ENCODE peak calls at places on chromosomes 4 and X, in four cellular contexts. L, N, Q and P are unnamed samples.

GRCh38 chr4:81664079-81664478 is 192.4 kb upstream of the RASGEF1B start:
- DNase-seq in L (no peak), N (no peak), Q (no peak), P (no peak)

GRCh38 chr4:121519236-121519838 is 138.5 kb upstream of the QRFPR start:
- DNase-seq in L (no peak), N (no peak), Q (no peak), P (no peak)

GRCh38 chr4:128782076-128782715 is 27.3 kb upstream of the JADE1 start:
- DNase-seq in L (peak; percentile 52), N (no peak), Q (peak; percentile 41), P (peak; percentile 18)

GRCh38 chrX:76253432-76253831 is 80.6 kb downstream of the PBDC1 start:
- DNase-seq in L (peak; percentile 66), N (peak; percentile 12), Q (peak; percentile 24), P (peak; percentile 18)

GRCh38 chrX:40153335-40154221 is 55.8 kb upstream of the BCOR start:
- DNase-seq in L (peak; percentile 39), N (no peak), Q (peak; percentile 76), P (no peak)

GRCh38 chr4:66178901-66179300 is 508.6 kb upstream of the EPHA5 start:
- DNase-seq in L (peak; percentile 18), N (no peak), Q (no peak), P (no peak)

GRCh38 chr4:38717604-38718003 is 53.6 kb downstream of the KLF3 start:
- DNase-seq in L (no peak), N (peak; percentile 67), Q (no peak), P (no peak)

GRCh38 chrX:17022205-17022604 is 75.7 kb downstream of the REPS2 start:
- DNase-seq in L (no peak), N (no peak), Q (no peak), P (no peak)

GRCh38 chrX:1582686-1583437 is 8.5 kb upstream of the AKAP17A start:
- DNase-seq in L (peak; percentile 26), N (no peak), Q (no peak), P (peak; percentile 55)

GRCh38 chr4:18754180-18754579 is 732.6 kb upstream of the LCORL start:
- DNase-seq in L (peak; percentile 44), N (no peak), Q (no peak), P (no peak)

GRCh38 chr4:145736241-145736831 is 56.4 kb downstream of the C4orf51 start:
- DNase-seq in L (no peak), N (peak; percentile 72), Q (no peak), P (no peak)

GRCh38 chr4:174217273-174218126 is 66.0 kb downstream of the FBXO8 start:
- DNase-seq in L (peak; percentile 33), N (no peak), Q (peak; percentile 85), P (no peak)

GRCh38 chr4:7427326-7428260 is 7.1 kb downstream of the PSAPL1 start:
- DNase-seq in L (no peak), N (no peak), Q (peak; percentile 17), P (no peak)

GRCh38 chr4:122665148-122665547 is 44.3 kb upstream of the IL21 start:
- DNase-seq in L (no peak), N (no peak), Q (no peak), P (no peak)

DNA sequence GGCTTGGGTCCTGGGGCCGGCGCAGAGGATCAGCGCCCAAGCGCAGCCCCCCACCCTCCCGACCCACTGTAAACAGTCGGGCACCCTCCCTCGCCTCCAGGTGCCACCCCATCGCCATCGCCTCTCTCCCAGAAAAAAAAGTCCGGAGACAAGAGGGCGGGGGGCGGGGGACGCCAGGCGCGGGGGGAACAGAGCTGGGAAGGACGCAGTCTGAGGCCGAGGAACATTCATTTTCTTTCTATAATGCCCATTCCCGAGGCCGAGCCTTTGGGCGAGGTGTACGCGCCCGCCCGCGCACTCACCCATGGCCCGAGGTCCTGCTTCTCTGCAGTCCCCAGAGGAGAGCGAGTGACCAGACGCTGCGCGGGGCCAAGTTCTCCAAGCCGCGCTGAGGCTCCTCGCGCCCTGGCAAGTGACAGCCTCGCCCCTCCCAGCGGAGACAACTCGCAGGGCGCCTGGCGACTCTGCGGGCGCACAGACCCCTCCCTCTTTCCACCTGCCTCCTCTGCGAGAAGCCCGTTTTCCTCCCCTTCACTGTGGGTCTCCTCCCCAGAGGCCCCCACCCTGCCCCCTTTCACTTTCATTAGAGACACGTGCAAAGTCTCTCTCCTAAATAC is 63.5 kb upstream of the WDR17 start:
- DNase-seq in L (peak; percentile 78), N (peak; percentile 5), Q (peak; percentile 47), P (peak; percentile 18)
- TF ChIP-seq POLR2AphosphoS5 in L (no peak), N (no peak), Q (no peak), P (no peak)

DNA sequence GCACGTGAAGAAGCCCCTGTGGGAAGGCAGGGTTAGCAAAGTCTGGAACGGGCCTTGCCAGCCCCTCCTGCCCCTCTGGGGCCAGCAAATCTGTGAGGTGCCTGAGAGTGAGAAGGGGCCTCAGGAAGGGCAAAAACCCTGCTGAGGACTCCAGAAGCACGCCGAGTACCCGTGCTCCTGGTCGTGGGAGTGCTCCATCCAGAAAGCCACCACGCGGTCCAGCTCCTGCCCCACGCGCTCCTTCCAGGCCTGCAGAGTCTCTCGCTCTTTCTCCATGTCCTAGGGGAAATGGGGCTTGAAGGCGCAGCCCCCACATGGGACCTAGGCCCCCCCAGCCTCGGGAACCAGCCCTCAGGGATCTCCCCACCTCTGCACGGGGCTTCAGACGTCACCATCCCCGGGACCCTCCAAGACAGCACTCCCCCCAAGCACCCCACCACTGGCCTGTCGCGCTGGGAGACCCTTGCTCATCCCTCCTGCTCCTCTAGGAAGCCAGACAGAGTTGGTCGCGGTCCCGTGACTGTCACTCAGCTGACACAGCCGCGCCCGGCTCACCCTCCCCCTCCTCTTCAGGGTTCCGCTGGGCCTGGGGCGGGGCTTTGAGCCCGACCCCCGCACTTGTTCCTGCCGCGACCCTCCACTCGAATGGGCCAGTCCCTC is at the start of gene RENBP:
- DNase-seq in L (peak; percentile 70), N (no peak), Q (peak; percentile 70), P (no peak)
- H2AFZ ChIP-seq in L (no peak within 1 kb of the TSS), N (peak within 1 kb of the TSS; percentile 23), Q (no peak within 1 kb of the TSS), P (no peak within 1 kb of the TSS)

DNA sequence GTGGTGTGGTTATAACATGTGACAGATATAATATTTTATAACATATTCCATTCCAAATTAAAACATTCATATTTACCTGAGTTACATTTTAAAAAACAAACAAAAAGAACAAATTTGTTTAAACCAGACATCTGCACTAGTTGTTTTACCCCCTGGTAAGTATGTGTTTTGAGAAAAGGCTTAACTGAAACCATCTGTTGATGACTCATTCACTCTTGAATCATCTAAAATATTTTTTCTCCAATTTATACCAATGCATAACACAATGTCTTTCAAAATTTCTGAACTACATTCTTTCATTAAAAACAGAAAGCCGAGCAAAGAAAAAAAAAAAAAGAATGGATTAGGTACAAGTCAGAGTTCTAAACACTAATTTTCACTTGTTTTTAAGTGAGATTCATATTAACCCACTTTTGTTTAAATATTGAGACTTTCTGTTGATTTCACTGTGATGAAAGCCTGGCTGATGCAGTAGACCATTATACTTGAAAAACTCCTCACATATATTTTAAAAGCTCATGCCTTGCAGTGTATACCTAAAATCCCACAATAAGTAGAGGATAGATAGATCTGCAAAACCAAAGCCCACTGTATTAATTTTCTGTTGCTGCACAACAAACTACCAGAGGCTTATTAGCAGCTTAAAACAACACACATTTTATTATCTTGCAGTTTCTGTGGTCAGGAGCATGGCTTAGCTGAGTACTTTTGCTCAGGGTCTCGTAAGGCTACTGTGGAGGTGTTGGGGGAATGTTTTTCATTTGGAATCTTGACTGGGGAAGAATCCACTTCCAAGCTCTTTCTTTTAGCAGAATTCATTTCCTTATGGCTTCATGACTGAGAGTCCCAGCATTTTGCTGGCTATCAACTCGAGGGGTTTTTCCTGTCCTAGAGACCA is 221.5 kb downstream of the PCDH18 start:
- DNase-seq in L (no peak), N (no peak), Q (peak; percentile 3), P (no peak)
- TF ChIP-seq POLR2AphosphoS5 in L (no peak), N (no peak), Q (peak; percentile 87), P (no peak)

GRCh38 chrX:133523526-133523925 is 108.2 kb upstream of the GPC4 start:
- DNase-seq in L (no peak), N (no peak), Q (no peak), P (no peak)

GRCh38 chrX:133527415-133527814 is 112.1 kb upstream of the GPC4 start:
- DNase-seq in L (peak; percentile 9), N (no peak), Q (no peak), P (no peak)

GRCh38 chrX:133527825-133528224 is 112.5 kb upstream of the GPC4 start:
- DNase-seq in L (no peak), N (no peak), Q (no peak), P (no peak)

DNA sequence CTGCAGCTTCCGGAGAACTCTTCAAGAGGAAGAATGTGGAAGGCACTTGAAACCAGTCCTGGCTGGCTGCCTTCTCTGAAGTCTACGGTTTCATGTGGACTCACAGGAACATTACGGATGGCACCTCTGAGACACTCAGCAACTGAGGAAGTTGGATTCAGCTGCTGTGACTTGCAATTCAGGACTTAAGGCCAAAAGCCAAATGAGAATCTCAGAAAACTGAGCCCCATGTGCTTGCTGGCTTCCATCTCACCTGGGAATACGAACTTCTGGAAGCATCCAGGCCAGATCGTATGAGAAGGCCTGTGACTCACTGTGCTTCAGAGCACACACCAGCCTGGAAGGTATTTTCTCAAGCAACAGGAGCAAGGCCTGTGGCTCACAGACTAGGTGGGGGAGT is 107.8 kb upstream of the GPC4 start:
- DNase-seq in L (no peak), N (no peak), Q (no peak), P (no peak)
- H2AFZ ChIP-seq in L (no peak overlapping the region), N (no peak overlapping the region), Q (no peak overlapping the region), P (no peak overlapping the region)